ENCODE peak calls at places on chromosome 10, in eight cellular contexts. One of them, this sample, is unnamed. For H3K4me1, the result is how much of the 10 kb centered on the place peaks cover.

GRCh38 chr10:3908183-3908582 is 123.2 kb upstream of the KLF6 start:
- DNase-seq in mesendoderm: no peak
- DNase-seq in OCI-LY7: no peak
- DNase-seq in adrenal gland: no peak
- DNase-seq in body of pancreas: no peak
- DNase-seq in left ventricle myocardium inferior: no peak
- DNase-seq in CD8-positive, alpha-beta T cell: no peak
- DNase-seq in A549: no peak
- DNase-seq in this sample: no peak

GRCh38 chr10:20708305-20708704 is 188.8 kb downstream of the NEBL start:
- DNase-seq in mesendoderm: no peak
- DNase-seq in OCI-LY7: no peak
- DNase-seq in adrenal gland: no peak
- DNase-seq in body of pancreas: no peak
- DNase-seq in left ventricle myocardium inferior: no peak
- DNase-seq in CD8-positive, alpha-beta T cell: no peak
- DNase-seq in A549: no peak
- DNase-seq in this sample: no peak

GRCh38 chr10:70584366-70584765 is 18.2 kb downstream of the PRF1 start:
- DNase-seq in mesendoderm: no peak
- DNase-seq in OCI-LY7: peak
- DNase-seq in adrenal gland: no peak
- DNase-seq in body of pancreas: no peak
- DNase-seq in left ventricle myocardium inferior: no peak
- DNase-seq in CD8-positive, alpha-beta T cell: no peak
- DNase-seq in A549: no peak
- DNase-seq in this sample: no peak

GRCh38 chr10:122062831-122063674 is 74.1 kb downstream of the TACC2 start:
- DNase-seq in mesendoderm: peak
- DNase-seq in OCI-LY7: no peak
- DNase-seq in adrenal gland: peak
- DNase-seq in body of pancreas: peak
- DNase-seq in left ventricle myocardium inferior: peak
- DNase-seq in CD8-positive, alpha-beta T cell: no peak
- DNase-seq in A549: peak
- DNase-seq in this sample: peak

GRCh38 chr10:30849636-30850035 is 182.0 kb downstream of the ZNF438 start:
- DNase-seq in mesendoderm: no peak
- DNase-seq in OCI-LY7: no peak
- DNase-seq in adrenal gland: no peak
- DNase-seq in body of pancreas: no peak
- DNase-seq in left ventricle myocardium inferior: no peak
- DNase-seq in CD8-positive, alpha-beta T cell: no peak
- DNase-seq in A549: no peak
- DNase-seq in this sample: no peak

GRCh38 chr10:85790155-85790789 is 576.3 kb downstream of the GRID1 start:
- DNase-seq in mesendoderm: no peak
- DNase-seq in OCI-LY7: no peak
- DNase-seq in adrenal gland: no peak
- DNase-seq in body of pancreas: no peak
- DNase-seq in left ventricle myocardium inferior: no peak
- DNase-seq in CD8-positive, alpha-beta T cell: no peak
- DNase-seq in A549: no peak
- DNase-seq in this sample: no peak

GRCh38 chr10:103804866-103805265 is 50.5 kb downstream of the SH3PXD2A start:
- DNase-seq in mesendoderm: peak
- DNase-seq in OCI-LY7: no peak
- DNase-seq in adrenal gland: no peak
- DNase-seq in body of pancreas: no peak
- DNase-seq in left ventricle myocardium inferior: no peak
- DNase-seq in CD8-positive, alpha-beta T cell: no peak
- DNase-seq in A549: no peak
- DNase-seq in this sample: no peak

GRCh38 chr10:83078645-83079044 is 1060.7 kb upstream of the GHITM start:
- DNase-seq in mesendoderm: peak
- DNase-seq in OCI-LY7: no peak
- DNase-seq in adrenal gland: no peak
- DNase-seq in body of pancreas: no peak
- DNase-seq in left ventricle myocardium inferior: no peak
- DNase-seq in CD8-positive, alpha-beta T cell: no peak
- DNase-seq in A549: no peak
- DNase-seq in this sample: no peak

GRCh38 chr10:62005687-62006086 is 104.2 kb downstream of the ARID5B start:
- DNase-seq in mesendoderm: no peak
- DNase-seq in OCI-LY7: no peak
- DNase-seq in adrenal gland: peak
- DNase-seq in body of pancreas: no peak
- DNase-seq in left ventricle myocardium inferior: no peak
- DNase-seq in CD8-positive, alpha-beta T cell: no peak
- DNase-seq in A549: no peak
- DNase-seq in this sample: no peak

GRCh38 chr10:84567133-84567532 is 238.7 kb downstream of the CCSER2 start:
- DNase-seq in mesendoderm: peak
- DNase-seq in OCI-LY7: no peak
- DNase-seq in adrenal gland: no peak
- DNase-seq in body of pancreas: no peak
- DNase-seq in left ventricle myocardium inferior: no peak
- DNase-seq in CD8-positive, alpha-beta T cell: no peak
- DNase-seq in A549: no peak
- DNase-seq in this sample: no peak

GRCh38 chr10:69728335-69728861 is 73.3 kb upstream of the COL13A1 start:
- DNase-seq in mesendoderm: peak
- DNase-seq in OCI-LY7: no peak
- DNase-seq in adrenal gland: peak
- DNase-seq in body of pancreas: no peak
- DNase-seq in left ventricle myocardium inferior: no peak
- DNase-seq in CD8-positive, alpha-beta T cell: no peak
- DNase-seq in A549: no peak
- DNase-seq in this sample: no peak

GRCh38 chr10:117214401-117214800 is 17.1 kb downstream of the KCNK18 start:
- DNase-seq in mesendoderm: no peak
- DNase-seq in OCI-LY7: no peak
- DNase-seq in adrenal gland: no peak
- DNase-seq in body of pancreas: no peak
- DNase-seq in left ventricle myocardium inferior: no peak
- DNase-seq in CD8-positive, alpha-beta T cell: no peak
- DNase-seq in A549: peak
- DNase-seq in this sample: no peak

GRCh38 chr10:4242561-4243035 is 457.6 kb upstream of the KLF6 start:
- DNase-seq in mesendoderm: peak
- DNase-seq in OCI-LY7: no peak
- DNase-seq in adrenal gland: no peak
- DNase-seq in body of pancreas: peak
- DNase-seq in left ventricle myocardium inferior: peak
- DNase-seq in CD8-positive, alpha-beta T cell: no peak
- DNase-seq in A549: no peak
- DNase-seq in this sample: no peak

GRCh38 chr10:46024948-46025347 is 5.5 kb downstream of the NCOA4 start:
- DNase-seq in mesendoderm: no peak
- DNase-seq in OCI-LY7: no peak
- DNase-seq in adrenal gland: no peak
- DNase-seq in body of pancreas: no peak
- DNase-seq in left ventricle myocardium inferior: no peak
- DNase-seq in CD8-positive, alpha-beta T cell: no peak
- DNase-seq in A549: no peak
- DNase-seq in this sample: no peak

GRCh38 chr10:69477968-69478597 is 26.8 kb downstream of the TSPAN15 start:
- DNase-seq in mesendoderm: no peak
- DNase-seq in OCI-LY7: no peak
- DNase-seq in adrenal gland: no peak
- DNase-seq in body of pancreas: no peak
- DNase-seq in left ventricle myocardium inferior: no peak
- DNase-seq in CD8-positive, alpha-beta T cell: no peak
- DNase-seq in A549: no peak
- DNase-seq in this sample: no peak

GRCh38 chr10:103736763-103737162 is 118.6 kb downstream of the SH3PXD2A start:
- DNase-seq in mesendoderm: peak
- DNase-seq in OCI-LY7: peak
- DNase-seq in adrenal gland: no peak
- DNase-seq in body of pancreas: no peak
- DNase-seq in left ventricle myocardium inferior: no peak
- DNase-seq in CD8-positive, alpha-beta T cell: no peak
- DNase-seq in A549: peak
- DNase-seq in this sample: no peak

GRCh38 chr10:96719850-96720421 is 378 bp downstream of the PIK3AP1 start:
- DNase-seq in mesendoderm: peak
- DNase-seq in OCI-LY7: peak
- DNase-seq in adrenal gland: peak
- DNase-seq in body of pancreas: peak
- DNase-seq in left ventricle myocardium inferior: peak
- DNase-seq in CD8-positive, alpha-beta T cell: peak
- DNase-seq in A549: peak
- DNase-seq in this sample: peak

DNA sequence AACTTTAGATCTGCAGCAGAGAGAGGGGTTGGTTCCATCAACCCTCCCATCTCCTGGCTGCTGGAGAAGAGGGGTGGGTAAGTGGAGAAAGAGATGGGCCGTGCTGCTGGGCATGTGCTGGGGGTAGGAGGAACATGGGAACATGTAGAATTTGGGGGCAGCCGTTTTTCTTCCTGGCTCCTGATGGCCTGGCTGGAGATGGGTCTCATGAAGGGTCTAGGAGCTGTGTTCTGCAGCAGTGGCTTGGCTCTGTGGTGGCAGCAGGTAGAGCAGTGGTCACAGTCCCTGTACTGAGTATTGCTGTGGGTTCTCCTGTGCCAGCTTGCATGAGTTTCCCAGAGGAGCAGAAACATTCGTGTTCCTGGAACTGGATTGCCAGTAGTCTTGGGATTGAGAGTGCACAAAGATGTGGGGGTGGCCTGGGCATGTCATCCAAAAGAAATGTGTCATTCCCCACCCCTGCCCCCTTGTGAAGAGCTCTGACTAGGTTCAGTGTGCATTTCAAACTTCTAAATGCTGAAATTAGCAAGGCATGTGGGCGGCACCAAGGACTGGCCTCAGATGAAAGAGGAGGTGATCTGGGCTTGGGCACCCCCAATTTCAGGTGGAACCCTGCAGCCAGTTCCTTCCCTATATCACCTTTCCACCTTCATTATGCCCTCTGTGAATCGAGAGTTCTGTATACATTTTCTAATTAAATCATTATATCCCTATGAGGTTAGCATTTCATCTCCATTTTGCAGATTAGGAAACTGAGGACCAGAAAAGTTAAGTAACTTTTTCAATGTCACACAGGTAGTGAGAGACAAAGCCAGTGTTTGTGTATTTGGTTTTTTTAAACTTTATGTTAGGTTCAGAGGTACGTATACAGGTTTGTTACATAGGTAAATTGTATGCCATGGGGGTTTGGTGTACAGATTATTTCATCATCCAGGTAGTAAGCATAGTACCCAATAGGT is 2.1 kb downstream of the CHST3 start:
- DNase-seq in mesendoderm: peak
- DNase-seq in OCI-LY7: no peak
- DNase-seq in adrenal gland: no peak
- DNase-seq in body of pancreas: no peak
- DNase-seq in left ventricle myocardium inferior: no peak
- DNase-seq in CD8-positive, alpha-beta T cell: no peak
- DNase-seq in A549: no peak
- DNase-seq in this sample: peak
- H3K27ac ChIP-seq in mesendoderm: no peak
- H3K27ac ChIP-seq in OCI-LY7: no peak
- H3K27ac ChIP-seq in adrenal gland: peak
- H3K27ac ChIP-seq in body of pancreas: no peak
- H3K27ac ChIP-seq in left ventricle myocardium inferior: peak
- H3K27ac ChIP-seq in CD8-positive, alpha-beta T cell: no peak
- H3K27ac ChIP-seq in A549: peak
- H3K27ac ChIP-seq in this sample: peak

GRCh38 chr10:114393886-114394285 is 10.4 kb downstream of the AFAP1L2 start:
- DNase-seq in mesendoderm: no peak
- DNase-seq in OCI-LY7: no peak
- DNase-seq in adrenal gland: no peak
- DNase-seq in body of pancreas: no peak
- DNase-seq in left ventricle myocardium inferior: no peak
- DNase-seq in CD8-positive, alpha-beta T cell: no peak
- DNase-seq in A549: no peak
- DNase-seq in this sample: no peak

GRCh38 chr10:114394531-114394930 is 9.8 kb downstream of the AFAP1L2 start:
- DNase-seq in mesendoderm: no peak
- DNase-seq in OCI-LY7: no peak
- DNase-seq in adrenal gland: no peak
- DNase-seq in body of pancreas: no peak
- DNase-seq in left ventricle myocardium inferior: no peak
- DNase-seq in CD8-positive, alpha-beta T cell: no peak
- DNase-seq in A549: no peak
- DNase-seq in this sample: no peak

GRCh38 chr10:114391599-114391998 is 12.7 kb downstream of the AFAP1L2 start:
- DNase-seq in mesendoderm: no peak
- DNase-seq in OCI-LY7: no peak
- DNase-seq in adrenal gland: no peak
- DNase-seq in body of pancreas: no peak
- DNase-seq in left ventricle myocardium inferior: no peak
- DNase-seq in CD8-positive, alpha-beta T cell: no peak
- DNase-seq in A549: no peak
- DNase-seq in this sample: no peak

GRCh38 chr10:114392112-114392835 is 12.0 kb downstream of the AFAP1L2 start:
- DNase-seq in mesendoderm: no peak
- DNase-seq in OCI-LY7: no peak
- DNase-seq in adrenal gland: no peak
- DNase-seq in body of pancreas: no peak
- DNase-seq in left ventricle myocardium inferior: no peak
- DNase-seq in CD8-positive, alpha-beta T cell: no peak
- DNase-seq in A549: no peak
- DNase-seq in this sample: no peak

GRCh38 chr10:114393482-114393881 is 10.8 kb downstream of the AFAP1L2 start:
- DNase-seq in mesendoderm: no peak
- DNase-seq in OCI-LY7: no peak
- DNase-seq in adrenal gland: no peak
- DNase-seq in body of pancreas: no peak
- DNase-seq in left ventricle myocardium inferior: no peak
- DNase-seq in CD8-positive, alpha-beta T cell: no peak
- DNase-seq in A549: no peak
- DNase-seq in this sample: no peak
- H3K4me1 ChIP-seq in mesendoderm: under half
- H3K4me1 ChIP-seq in OCI-LY7: under half
- H3K4me1 ChIP-seq in adrenal gland: under half
- H3K4me1 ChIP-seq in body of pancreas: under half
- H3K4me1 ChIP-seq in left ventricle myocardium inferior: half or more
- H3K4me1 ChIP-seq in CD8-positive, alpha-beta T cell: under half
- H3K4me1 ChIP-seq in A549: under half
- H3K4me1 ChIP-seq in this sample: under half

GRCh38 chr10:71770789-71771188 is 2.5 kb downstream of the VSIR start:
- DNase-seq in mesendoderm: no peak
- DNase-seq in OCI-LY7: no peak
- DNase-seq in adrenal gland: no peak
- DNase-seq in body of pancreas: peak
- DNase-seq in left ventricle myocardium inferior: no peak
- DNase-seq in CD8-positive, alpha-beta T cell: no peak
- DNase-seq in A549: no peak
- DNase-seq in this sample: peak
- H3K4me3 ChIP-seq in mesendoderm: no peak
- H3K4me3 ChIP-seq in OCI-LY7: no peak
- H3K4me3 ChIP-seq in adrenal gland: peak
- H3K4me3 ChIP-seq in body of pancreas: no peak
- H3K4me3 ChIP-seq in left ventricle myocardium inferior: peak
- H3K4me3 ChIP-seq in CD8-positive, alpha-beta T cell: peak
- H3K4me3 ChIP-seq in A549: no peak
- H3K4me3 ChIP-seq in this sample: peak

DNA sequence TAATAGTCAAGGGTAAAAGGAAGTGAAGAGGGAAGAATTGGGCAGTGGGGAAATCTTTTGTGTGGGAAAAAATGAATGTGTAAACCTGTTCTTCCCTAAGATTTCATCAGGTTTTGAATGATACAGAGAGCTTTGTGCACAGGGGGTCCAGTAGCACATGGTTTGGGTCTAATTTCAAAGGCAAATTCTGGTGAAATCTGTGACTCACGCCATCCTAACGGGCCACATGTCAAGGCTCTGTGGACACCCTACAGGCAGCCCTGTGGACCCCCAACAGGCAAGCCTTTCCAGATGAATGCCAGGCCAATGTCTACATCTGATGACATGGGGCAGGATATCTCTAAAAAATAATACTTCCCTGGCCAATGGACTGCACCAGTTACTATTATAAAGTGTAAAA is 309.8 kb downstream of the PARD3 start:
- DNase-seq in mesendoderm: peak
- DNase-seq in OCI-LY7: no peak
- DNase-seq in adrenal gland: no peak
- DNase-seq in body of pancreas: no peak
- DNase-seq in left ventricle myocardium inferior: no peak
- DNase-seq in CD8-positive, alpha-beta T cell: no peak
- DNase-seq in A549: no peak
- DNase-seq in this sample: no peak
- H3K27ac ChIP-seq in mesendoderm: peak
- H3K27ac ChIP-seq in OCI-LY7: no peak
- H3K27ac ChIP-seq in adrenal gland: no peak
- H3K27ac ChIP-seq in body of pancreas: peak
- H3K27ac ChIP-seq in left ventricle myocardium inferior: no peak
- H3K27ac ChIP-seq in CD8-positive, alpha-beta T cell: no peak
- H3K27ac ChIP-seq in A549: peak
- H3K27ac ChIP-seq in this sample: no peak

This sample was measured in tibial artery.